ENCODE peak calls at places on chromosomes 16 and 17, in nine cellular contexts. J is activated T-cell treated with anti-CD3 and anti-CD28 coated beads for 1 hour, N is nephron progenitor cell, S is MV-4-11, X is globus pallidus, F is aorta, R is lung microvascular endothelial cell, A is kidney glomerular epithelial cell, D is naive B cell. I is an unnamed sample.

GRCh38 chr17:55533611-55534010 is 22.4 kb upstream of the SMIM36 start:
- DNase-seq in J (no peak), N (no peak), S (no peak), X (no peak), F (no peak), R (no peak), A (peak), D (no peak), I (no peak)

GRCh38 chr17:4142107-4142900 is 526 bp downstream of the ZZEF1 start:
- DNase-seq in J (no peak), N (peak), S (no peak), X (no peak), F (peak), R (peak), A (no peak), D (no peak), I (no peak)

GRCh38 chr17:79871131-79871530 is 31.9 kb upstream of the CBX4 start:
- DNase-seq in J (no peak), N (no peak), S (no peak), X (no peak), F (peak), R (no peak), A (no peak), D (no peak), I (no peak)

GRCh38 chr17:28552201-28552999 is at the start of gene UNC119:
- DNase-seq in J (peak), N (peak), S (peak), X (peak), F (peak), R (peak), A (peak), D (peak), I (peak)

GRCh38 chr17:17485420-17485819 is 8.6 kb downstream of the MED9 start:
- DNase-seq in J (no peak), N (no peak), S (no peak), X (no peak), F (no peak), R (peak), A (no peak), D (no peak), I (no peak)

GRCh38 chr16:8890549-8890921 is 8.4 kb downstream of the LITAFD start:
- DNase-seq in J (no peak), N (no peak), S (no peak), X (no peak), F (peak), R (no peak), A (no peak), D (no peak), I (no peak)

GRCh38 chr17:77129568-77130301 is 11.0 kb upstream of the SEC14L1 start:
- DNase-seq in J (no peak), N (peak), S (no peak), X (no peak), F (no peak), R (no peak), A (no peak), D (no peak), I (no peak)

GRCh38 chr17:41917192-41917591 is 1.6 kb downstream of the ACLY start:
- DNase-seq in J (no peak), N (no peak), S (no peak), X (no peak), F (no peak), R (peak), A (peak), D (no peak), I (no peak)

GRCh38 chr16:57042157-57043111 is 49.9 kb upstream of the CPNE2 start:
- DNase-seq in J (peak), N (no peak), S (peak), X (no peak), F (no peak), R (no peak), A (peak), D (peak), I (no peak)

GRCh38 chr16:65005696-65006095 is 116.2 kb downstream of the CDH11 start:
- DNase-seq in J (no peak), N (no peak), S (no peak), X (no peak), F (no peak), R (no peak), A (no peak), D (no peak), I (no peak)

GRCh38 chr17:66123163-66123562 is 68.8 kb downstream of the CEP112 start:
- DNase-seq in J (no peak), N (no peak), S (no peak), X (no peak), F (no peak), R (peak), A (no peak), D (no peak), I (no peak)

GRCh38 chr16:35795361-35796029 is 2336.1 kb downstream of the TP53TG3F start:
- DNase-seq in J (no peak), N (no peak), S (no peak), X (no peak), F (no peak), R (no peak), A (no peak), D (no peak), I (no peak)

GRCh38 chr17:27203241-27203640 is 90.7 kb upstream of the WSB1 start:
- DNase-seq in J (no peak), N (no peak), S (no peak), X (no peak), F (no peak), R (no peak), A (no peak), D (no peak), I (no peak)

GRCh38 chr17:55456307-55457240 is 34.9 kb upstream of the MMD start:
- DNase-seq in J (no peak), N (no peak), S (no peak), X (no peak), F (no peak), R (no peak), A (no peak), D (no peak), I (no peak)

GRCh38 chr16:24118126-24118821 is 137.9 kb upstream of the CACNG3 start:
- DNase-seq in J (no peak), N (no peak), S (no peak), X (peak), F (no peak), R (no peak), A (no peak), D (no peak), I (no peak)

GRCh38 chr16:65745-66144 is 6.7 kb downstream of the RHBDF1 start:
- DNase-seq in J (peak), N (peak), S (peak), X (peak), F (peak), R (peak), A (peak), D (peak), I (peak)

GRCh38 chr16:3112058-3112880 is at the start of gene ZNF205:
- DNase-seq in J (no peak), N (peak), S (no peak), X (peak), F (peak), R (peak), A (peak), D (no peak), I (no peak)

GRCh38 chr16:3121843-3122467 is 9.6 kb downstream of the ZNF205 start:
- DNase-seq in J (no peak), N (no peak), S (no peak), X (no peak), F (no peak), R (no peak), A (no peak), D (no peak), I (no peak)

GRCh38 chr17:60748232-60748631 is 70.6 kb downstream of the BCAS3 start:
- DNase-seq in J (no peak), N (no peak), S (no peak), X (peak), F (no peak), R (no peak), A (no peak), D (no peak), I (no peak)

GRCh38 chr17:10547351-10547750 is 2.1 kb downstream of the MYH2 start:
- DNase-seq in J (no peak), N (no peak), S (no peak), X (no peak), F (no peak), R (no peak), A (no peak), D (no peak), I (no peak)

GRCh38 chr17:48519427-48519826 is 11.4 kb downstream of the HOXB1 start:
- DNase-seq in J (no peak), N (no peak), S (no peak), X (no peak), F (no peak), R (no peak), A (no peak), D (no peak), I (no peak)

GRCh38 chr17:77753246-77753645 is 205.3 kb upstream of the TNRC6C start:
- DNase-seq in J (no peak), N (no peak), S (no peak), X (no peak), F (no peak), R (no peak), A (no peak), D (no peak), I (no peak)

GRCh38 chr17:81959362-81960129 is 1.4 kb downstream of the NOTUM start:
- DNase-seq in J (peak), N (peak), S (peak), X (no peak), F (peak), R (peak), A (no peak), D (peak), I (peak)

GRCh38 chr16:31874354-31875111 is 926 bp downstream of the ZNF267 start:
- DNase-seq in J (no peak), N (no peak), S (peak), X (no peak), F (no peak), R (peak), A (peak), D (peak), I (no peak)

GRCh38 chr16:77850637-77851330 is 62.4 kb downstream of the VAT1L start:
- DNase-seq in J (no peak), N (no peak), S (no peak), X (no peak), F (no peak), R (peak), A (no peak), D (no peak), I (no peak)

GRCh38 chr16:28096974-28097373 is 33.5 kb upstream of the GSG1L start:
- DNase-seq in J (no peak), N (no peak), S (no peak), X (no peak), F (peak), R (no peak), A (no peak), D (no peak), I (no peak)

GRCh38 chr17:17672453-17673368 is 8.5 kb upstream of the RAI1 start:
- DNase-seq in J (no peak), N (no peak), S (peak), X (no peak), F (no peak), R (no peak), A (no peak), D (no peak), I (peak)

GRCh38 chr17:30324723-30325122 is 9.1 kb downstream of the TMIGD1 start:
- DNase-seq in J (no peak), N (no peak), S (no peak), X (no peak), F (no peak), R (no peak), A (no peak), D (no peak), I (no peak)

GRCh38 chr16:81599034-81599744 is 154.6 kb downstream of the CMIP start:
- DNase-seq in J (no peak), N (no peak), S (no peak), X (no peak), F (no peak), R (no peak), A (no peak), D (no peak), I (no peak)

GRCh38 chr17:5111402-5112204 is at the start of gene ZNF232:
- DNase-seq in J (peak), N (peak), S (peak), X (peak), F (peak), R (peak), A (peak), D (peak), I (peak)

GRCh38 chr17:50345443-50346312 is at the start of gene XYLT2:
- DNase-seq in J (peak), N (peak), S (peak), X (peak), F (peak), R (peak), A (peak), D (peak), I (peak)

GRCh38 chr17:51391992-51392654 is 131.8 kb downstream of the UTP18 start:
- DNase-seq in J (no peak), N (no peak), S (no peak), X (no peak), F (no peak), R (no peak), A (peak), D (no peak), I (no peak)

GRCh38 chr16:56977256-56977655 is 12.1 kb upstream of the NLRC5 start:
- DNase-seq in J (no peak), N (no peak), S (no peak), X (no peak), F (no peak), R (no peak), A (no peak), D (no peak), I (no peak)

GRCh38 chr16:35598696-35599332 is 2139.4 kb downstream of the TP53TG3F start:
- DNase-seq in J (no peak), N (no peak), S (peak), X (no peak), F (no peak), R (no peak), A (no peak), D (no peak), I (no peak)

GRCh38 chr17:63946440-63947363 is 14.6 kb upstream of the CD79B start:
- DNase-seq in J (peak), N (peak), S (no peak), X (peak), F (no peak), R (peak), A (peak), D (peak), I (peak)

GRCh38 chr16:52497067-52497816 is 49.7 kb downstream of the TOX3 start:
- DNase-seq in J (no peak), N (no peak), S (no peak), X (peak), F (no peak), R (peak), A (no peak), D (no peak), I (no peak)

I was measured in GDM1.